ENCODE peak calls at places on chromosomes 1 and 21, in five cellular contexts. One of them, this sample, is unnamed.
A peak's percentile ranks its signal among the peaks of the same experiment; 100 is the strongest.

GRCh38 chr1:96703186-96703585 is 18.4 kb upstream of the PTBP2 start:
- DNase-seq in right cardiac atrium: no peak
- DNase-seq in fibroblast of the aortic adventitia: peak; percentile 2
- DNase-seq in SK-N-SH: no peak
- DNase-seq in naive thymus-derived CD4-positive, alpha-beta T cell: no peak
- DNase-seq in this sample: no peak

GRCh38 chr1:93079685-93080141 is 630 bp downstream of the MTF2 start:
- DNase-seq in right cardiac atrium: no peak
- DNase-seq in fibroblast of the aortic adventitia: peak; percentile 3
- DNase-seq in SK-N-SH: peak; percentile 50
- DNase-seq in naive thymus-derived CD4-positive, alpha-beta T cell: no peak
- DNase-seq in this sample: peak; percentile 79

GRCh38 chr1:160209656-160210046 is 4.5 kb downstream of the PEA15 start:
- DNase-seq in right cardiac atrium: peak; percentile 82
- DNase-seq in fibroblast of the aortic adventitia: no peak
- DNase-seq in SK-N-SH: peak; percentile 76
- DNase-seq in naive thymus-derived CD4-positive, alpha-beta T cell: no peak
- DNase-seq in this sample: no peak

GRCh38 chr1:200972985-200973742 is 50.4 kb downstream of the KIF21B start:
- DNase-seq in right cardiac atrium: no peak
- DNase-seq in fibroblast of the aortic adventitia: no peak
- DNase-seq in SK-N-SH: no peak
- DNase-seq in naive thymus-derived CD4-positive, alpha-beta T cell: no peak
- DNase-seq in this sample: no peak

GRCh38 chr1:85449356-85449755 is 15.6 kb downstream of the DDAH1 start:
- DNase-seq in right cardiac atrium: no peak
- DNase-seq in fibroblast of the aortic adventitia: no peak
- DNase-seq in SK-N-SH: no peak
- DNase-seq in naive thymus-derived CD4-positive, alpha-beta T cell: no peak
- DNase-seq in this sample: no peak

GRCh38 chr1:85623061-85623471 is 42.5 kb downstream of the CCN1 start:
- DNase-seq in right cardiac atrium: no peak
- DNase-seq in fibroblast of the aortic adventitia: peak; percentile 88
- DNase-seq in SK-N-SH: no peak
- DNase-seq in naive thymus-derived CD4-positive, alpha-beta T cell: no peak
- DNase-seq in this sample: no peak

GRCh38 chr1:98398649-98399048 is 262.9 kb upstream of the SNX7 start:
- DNase-seq in right cardiac atrium: no peak
- DNase-seq in fibroblast of the aortic adventitia: peak; percentile 40
- DNase-seq in SK-N-SH: no peak
- DNase-seq in naive thymus-derived CD4-positive, alpha-beta T cell: no peak
- DNase-seq in this sample: no peak

GRCh38 chr1:111706921-111707320 is 32.3 kb downstream of the INKA2 start:
- DNase-seq in right cardiac atrium: no peak
- DNase-seq in fibroblast of the aortic adventitia: no peak
- DNase-seq in SK-N-SH: no peak
- DNase-seq in naive thymus-derived CD4-positive, alpha-beta T cell: no peak
- DNase-seq in this sample: no peak

GRCh38 chr1:58914925-58915324 is 131.1 kb upstream of the JUN start:
- DNase-seq in right cardiac atrium: no peak
- DNase-seq in fibroblast of the aortic adventitia: no peak
- DNase-seq in SK-N-SH: no peak
- DNase-seq in naive thymus-derived CD4-positive, alpha-beta T cell: no peak
- DNase-seq in this sample: no peak

GRCh38 chr1:180567664-180568063 is 8.9 kb downstream of the OVAAL start:
- DNase-seq in right cardiac atrium: no peak
- DNase-seq in fibroblast of the aortic adventitia: peak; percentile 23
- DNase-seq in SK-N-SH: no peak
- DNase-seq in naive thymus-derived CD4-positive, alpha-beta T cell: no peak
- DNase-seq in this sample: no peak

GRCh38 chr1:119125874-119126273 is 14.6 kb downstream of the WARS2 start:
- DNase-seq in right cardiac atrium: no peak
- DNase-seq in fibroblast of the aortic adventitia: no peak
- DNase-seq in SK-N-SH: no peak
- DNase-seq in naive thymus-derived CD4-positive, alpha-beta T cell: no peak
- DNase-seq in this sample: no peak

GRCh38 chr1:10415211-10415930 is 14.9 kb upstream of the CENPS start:
- DNase-seq in right cardiac atrium: no peak
- DNase-seq in fibroblast of the aortic adventitia: peak; percentile 86
- DNase-seq in SK-N-SH: no peak
- DNase-seq in naive thymus-derived CD4-positive, alpha-beta T cell: no peak
- DNase-seq in this sample: peak; percentile 13

GRCh38 chr1:235739124-235739523 is 89.5 kb upstream of the GNG4 start:
- DNase-seq in right cardiac atrium: no peak
- DNase-seq in fibroblast of the aortic adventitia: peak; percentile 60
- DNase-seq in SK-N-SH: no peak
- DNase-seq in naive thymus-derived CD4-positive, alpha-beta T cell: no peak
- DNase-seq in this sample: no peak

GRCh38 chr1:226645279-226645976 is 93.7 kb downstream of the ITPKB start:
- DNase-seq in right cardiac atrium: peak; percentile 19
- DNase-seq in fibroblast of the aortic adventitia: no peak
- DNase-seq in SK-N-SH: no peak
- DNase-seq in naive thymus-derived CD4-positive, alpha-beta T cell: no peak
- DNase-seq in this sample: peak; percentile 77

GRCh38 chr21:43645987-43646386 is 13.3 kb downstream of the HSF2BP start:
- DNase-seq in right cardiac atrium: no peak
- DNase-seq in fibroblast of the aortic adventitia: no peak
- DNase-seq in SK-N-SH: no peak
- DNase-seq in naive thymus-derived CD4-positive, alpha-beta T cell: no peak
- DNase-seq in this sample: no peak

GRCh38 chr1:94803517-94804441 is 16.4 kb upstream of the SLC44A3 start:
- DNase-seq in right cardiac atrium: no peak
- DNase-seq in fibroblast of the aortic adventitia: peak; percentile 16
- DNase-seq in SK-N-SH: peak; percentile 55
- DNase-seq in naive thymus-derived CD4-positive, alpha-beta T cell: no peak
- DNase-seq in this sample: no peak

GRCh38 chr21:42524341-42525227 is 10.9 kb downstream of the SLC37A1 start:
- DNase-seq in right cardiac atrium: peak; percentile 82
- DNase-seq in fibroblast of the aortic adventitia: peak; percentile 57
- DNase-seq in SK-N-SH: no peak
- DNase-seq in naive thymus-derived CD4-positive, alpha-beta T cell: no peak
- DNase-seq in this sample: peak; percentile 95

GRCh38 chr1:152398812-152399698 is 15.0 kb downstream of the CRNN start:
- DNase-seq in right cardiac atrium: no peak
- DNase-seq in fibroblast of the aortic adventitia: peak; percentile 22
- DNase-seq in SK-N-SH: no peak
- DNase-seq in naive thymus-derived CD4-positive, alpha-beta T cell: no peak
- DNase-seq in this sample: no peak

GRCh38 chr1:205396972-205397616 is 24.8 kb downstream of the LEMD1 start:
- DNase-seq in right cardiac atrium: no peak
- DNase-seq in fibroblast of the aortic adventitia: peak; percentile 63
- DNase-seq in SK-N-SH: peak; percentile 75
- DNase-seq in naive thymus-derived CD4-positive, alpha-beta T cell: peak; percentile 14
- DNase-seq in this sample: no peak

GRCh38 chr1:159009287-159009686 is 420 bp upstream of the IFI16 start:
- DNase-seq in right cardiac atrium: no peak
- DNase-seq in fibroblast of the aortic adventitia: no peak
- DNase-seq in SK-N-SH: no peak
- DNase-seq in naive thymus-derived CD4-positive, alpha-beta T cell: no peak
- DNase-seq in this sample: no peak
- H3K4me3 ChIP-seq in right cardiac atrium: peak overlapping the region; percentile 93
- H3K4me3 ChIP-seq in fibroblast of the aortic adventitia: peak overlapping the region; percentile 79
- H3K4me3 ChIP-seq in SK-N-SH: peak overlapping the region; percentile 63
- H3K4me3 ChIP-seq in naive thymus-derived CD4-positive, alpha-beta T cell: peak overlapping the region; percentile 86
- H3K4me3 ChIP-seq in this sample: peak overlapping the region; percentile 66

DNA sequence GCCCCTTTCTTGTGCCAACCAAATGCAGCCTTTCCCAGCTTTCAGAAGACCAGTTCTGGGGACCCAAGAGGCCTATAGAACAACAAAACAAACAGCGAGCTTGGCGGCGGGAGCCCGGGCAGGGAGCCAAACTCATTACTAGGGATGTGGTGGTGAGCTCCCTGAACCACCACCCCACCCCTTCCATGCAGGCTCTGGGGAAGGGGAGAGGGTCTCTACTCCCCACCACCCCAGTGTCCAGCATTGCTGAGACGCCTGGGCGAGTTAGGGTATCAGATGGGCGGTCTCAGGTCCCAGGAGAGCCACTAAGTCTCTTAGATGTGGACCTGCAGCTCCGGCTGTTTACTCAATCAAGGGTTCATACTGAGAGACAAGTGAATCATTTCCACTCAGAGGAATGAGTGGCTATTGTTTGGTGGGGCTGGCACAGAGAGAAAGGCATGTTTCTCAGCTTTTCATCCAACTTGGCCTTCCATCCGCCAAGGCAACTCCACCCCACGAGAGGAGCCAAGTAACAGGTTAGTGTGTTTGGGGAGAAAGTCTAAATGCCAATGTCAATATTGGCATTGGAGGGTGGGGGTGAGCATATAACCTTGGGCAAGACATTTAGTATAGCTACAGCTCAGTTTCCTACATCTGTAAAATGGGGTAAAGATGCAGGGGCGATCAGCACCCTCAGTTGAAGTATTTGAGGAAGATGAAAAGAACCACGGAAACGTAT is 40.9 kb downstream of the PLXNA2 start:
- DNase-seq in right cardiac atrium: peak; percentile 87
- DNase-seq in fibroblast of the aortic adventitia: peak; percentile 92
- DNase-seq in SK-N-SH: no peak
- DNase-seq in naive thymus-derived CD4-positive, alpha-beta T cell: no peak
- DNase-seq in this sample: no peak
- H3K4me3 ChIP-seq in right cardiac atrium: no peak overlapping the region
- H3K4me3 ChIP-seq in fibroblast of the aortic adventitia: no peak overlapping the region
- H3K4me3 ChIP-seq in SK-N-SH: no peak overlapping the region
- H3K4me3 ChIP-seq in naive thymus-derived CD4-positive, alpha-beta T cell: no peak overlapping the region
- H3K4me3 ChIP-seq in this sample: no peak overlapping the region

GRCh38 chr1:158117854-158118691 is 62.6 kb upstream of the CD1D start:
- DNase-seq in right cardiac atrium: peak; percentile 64
- DNase-seq in fibroblast of the aortic adventitia: peak; percentile 46
- DNase-seq in SK-N-SH: peak; percentile 47
- DNase-seq in naive thymus-derived CD4-positive, alpha-beta T cell: peak; percentile 44
- DNase-seq in this sample: peak; percentile 89

GRCh38 chr1:158116311-158116710 is 64.4 kb upstream of the CD1D start:
- DNase-seq in right cardiac atrium: no peak
- DNase-seq in fibroblast of the aortic adventitia: no peak
- DNase-seq in SK-N-SH: no peak
- DNase-seq in naive thymus-derived CD4-positive, alpha-beta T cell: no peak
- DNase-seq in this sample: no peak

GRCh38 chr1:158116768-158117167 is 63.9 kb upstream of the CD1D start:
- DNase-seq in right cardiac atrium: no peak
- DNase-seq in fibroblast of the aortic adventitia: no peak
- DNase-seq in SK-N-SH: no peak
- DNase-seq in naive thymus-derived CD4-positive, alpha-beta T cell: no peak
- DNase-seq in this sample: no peak

GRCh38 chr1:158120254-158120653 is 60.4 kb upstream of the CD1D start:
- DNase-seq in right cardiac atrium: no peak
- DNase-seq in fibroblast of the aortic adventitia: no peak
- DNase-seq in SK-N-SH: no peak
- DNase-seq in naive thymus-derived CD4-positive, alpha-beta T cell: no peak
- DNase-seq in this sample: no peak

DNA sequence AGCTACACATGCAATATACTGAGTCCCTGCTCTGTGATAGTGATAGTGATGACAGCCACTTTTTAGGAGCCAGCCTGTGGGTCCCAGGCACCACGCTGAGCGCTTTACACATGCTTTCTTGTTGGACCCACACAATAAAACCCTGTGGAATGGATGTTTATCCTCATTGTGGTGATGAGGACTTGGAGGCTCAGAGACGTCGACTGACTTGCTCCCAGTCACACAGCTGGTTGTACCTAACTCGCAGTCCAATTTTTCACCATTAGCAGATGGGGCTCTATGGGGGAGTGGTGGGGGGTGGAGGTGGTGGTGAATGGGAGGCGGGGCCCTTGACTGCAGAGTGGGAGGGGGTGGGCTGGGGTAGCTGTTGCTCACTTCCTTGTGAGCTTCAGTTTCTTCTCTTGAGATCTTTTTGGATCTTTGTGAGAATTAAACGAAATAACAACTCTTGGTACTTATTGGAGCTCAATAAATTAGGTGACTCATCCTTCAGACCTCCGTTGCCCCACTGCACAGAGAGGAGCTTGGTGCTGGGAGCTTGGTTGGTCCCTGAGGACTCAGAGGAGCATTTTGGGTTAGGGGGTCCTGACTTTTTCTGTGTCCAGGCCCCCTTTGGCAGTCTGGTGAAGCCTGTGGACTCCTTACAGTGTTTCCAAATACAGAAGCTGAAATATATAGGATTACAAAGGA is 61.8 kb upstream of the CD1D start:
- DNase-seq in right cardiac atrium: no peak
- DNase-seq in fibroblast of the aortic adventitia: no peak
- DNase-seq in SK-N-SH: no peak
- DNase-seq in naive thymus-derived CD4-positive, alpha-beta T cell: no peak
- DNase-seq in this sample: no peak
- H3K4me3 ChIP-seq in right cardiac atrium: no peak overlapping the region
- H3K4me3 ChIP-seq in fibroblast of the aortic adventitia: no peak overlapping the region
- H3K4me3 ChIP-seq in SK-N-SH: no peak overlapping the region
- H3K4me3 ChIP-seq in naive thymus-derived CD4-positive, alpha-beta T cell: no peak overlapping the region
- H3K4me3 ChIP-seq in this sample: no peak overlapping the region

GRCh38 chr1:114061431-114061830 is 82.2 kb downstream of the OLFML3 start:
- DNase-seq in right cardiac atrium: no peak
- DNase-seq in fibroblast of the aortic adventitia: no peak
- DNase-seq in SK-N-SH: no peak
- DNase-seq in naive thymus-derived CD4-positive, alpha-beta T cell: no peak
- DNase-seq in this sample: no peak

GRCh38 chr1:114062646-114063045 is 83.4 kb downstream of the OLFML3 start:
- DNase-seq in right cardiac atrium: no peak
- DNase-seq in fibroblast of the aortic adventitia: no peak
- DNase-seq in SK-N-SH: no peak
- DNase-seq in naive thymus-derived CD4-positive, alpha-beta T cell: no peak
- DNase-seq in this sample: no peak

DNA sequence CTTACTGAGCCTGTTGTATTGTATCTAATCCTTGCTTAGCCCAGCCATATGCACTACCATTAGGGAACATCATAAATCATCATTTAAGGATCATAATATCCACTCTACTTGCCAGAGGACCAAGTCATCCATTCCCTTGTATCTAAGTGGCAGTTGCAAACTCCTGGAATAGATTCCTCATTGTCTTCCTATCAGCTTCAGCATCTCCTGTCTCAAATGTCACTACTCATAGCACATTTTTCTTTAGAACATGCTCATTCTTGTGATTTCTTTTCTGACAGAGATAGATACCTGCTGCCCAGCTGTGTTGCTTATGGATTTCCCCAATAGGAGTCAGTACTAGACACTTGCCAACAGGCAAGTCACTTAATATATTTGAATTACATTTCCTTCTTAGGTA is 84.3 kb downstream of the OLFML3 start:
- DNase-seq in right cardiac atrium: no peak
- DNase-seq in fibroblast of the aortic adventitia: no peak
- DNase-seq in SK-N-SH: no peak
- DNase-seq in naive thymus-derived CD4-positive, alpha-beta T cell: no peak
- DNase-seq in this sample: no peak
- H3K4me3 ChIP-seq in right cardiac atrium: no peak overlapping the region
- H3K4me3 ChIP-seq in fibroblast of the aortic adventitia: no peak overlapping the region
- H3K4me3 ChIP-seq in SK-N-SH: no peak overlapping the region
- H3K4me3 ChIP-seq in naive thymus-derived CD4-positive, alpha-beta T cell: no peak overlapping the region
- H3K4me3 ChIP-seq in this sample: no peak overlapping the region

GRCh38 chr21:16419188-16419874 is 689.5 kb downstream of the USP25 start:
- DNase-seq in right cardiac atrium: peak; percentile 89
- DNase-seq in fibroblast of the aortic adventitia: peak; percentile 98
- DNase-seq in SK-N-SH: peak; percentile 59
- DNase-seq in naive thymus-derived CD4-positive, alpha-beta T cell: no peak
- DNase-seq in this sample: no peak
- H3K4me3 ChIP-seq in right cardiac atrium: peak overlapping the region; percentile 99
- H3K4me3 ChIP-seq in fibroblast of the aortic adventitia: peak overlapping the region; percentile 71
- H3K4me3 ChIP-seq in SK-N-SH: peak overlapping the region; percentile 35
- H3K4me3 ChIP-seq in naive thymus-derived CD4-positive, alpha-beta T cell: no peak overlapping the region
- H3K4me3 ChIP-seq in this sample: no peak overlapping the region

This sample was measured in spleen.